ENCODE peak calls at places on chromosomes 12 and 14, in five cellular contexts. One of them, this sample, is unnamed.

GRCh38 chr14:22565391-22565945 is 23.6 kb downstream of the DAD1 start:
- DNase-seq in CD4-positive, alpha-beta memory T cell: no peak
- DNase-seq in ELR: no peak
- DNase-seq in epithelial cell of prostate: no peak
- DNase-seq in NCI-H510A: no peak
- DNase-seq in this sample: no peak

GRCh38 chr12:114933428-114934160 is 249.6 kb upstream of the TBX3 start:
- DNase-seq in CD4-positive, alpha-beta memory T cell: no peak
- DNase-seq in ELR: peak; percentile 99
- DNase-seq in epithelial cell of prostate: no peak
- DNase-seq in NCI-H510A: no peak
- DNase-seq in this sample: no peak

GRCh38 chr12:123520567-123521474 is 12.7 kb downstream of the RILPL1 start:
- DNase-seq in CD4-positive, alpha-beta memory T cell: no peak
- DNase-seq in ELR: no peak
- DNase-seq in epithelial cell of prostate: no peak
- DNase-seq in NCI-H510A: no peak
- DNase-seq in this sample: no peak

GRCh38 chr12:21539797-21540196 is 13.7 kb downstream of the SPX start:
- DNase-seq in CD4-positive, alpha-beta memory T cell: no peak
- DNase-seq in ELR: no peak
- DNase-seq in epithelial cell of prostate: no peak
- DNase-seq in NCI-H510A: peak; percentile 1
- DNase-seq in this sample: no peak

GRCh38 chr14:70047598-70048312 is 141.0 kb downstream of the SLC8A3 start:
- DNase-seq in CD4-positive, alpha-beta memory T cell: no peak
- DNase-seq in ELR: no peak
- DNase-seq in epithelial cell of prostate: no peak
- DNase-seq in NCI-H510A: no peak
- DNase-seq in this sample: no peak

GRCh38 chr12:68628698-68629097 is 18.0 kb downstream of the RAP1B start:
- DNase-seq in CD4-positive, alpha-beta memory T cell: no peak
- DNase-seq in ELR: no peak
- DNase-seq in epithelial cell of prostate: no peak
- DNase-seq in NCI-H510A: no peak
- DNase-seq in this sample: no peak

GRCh38 chr12:124994435-124994975 is 1.1 kb downstream of the BRI3BP start:
- DNase-seq in CD4-positive, alpha-beta memory T cell: no peak
- DNase-seq in ELR: peak; percentile 15
- DNase-seq in epithelial cell of prostate: no peak
- DNase-seq in NCI-H510A: peak; percentile 10
- DNase-seq in this sample: no peak

GRCh38 chr14:94115068-94115591 is 4.6 kb downstream of the IFI27 start:
- DNase-seq in CD4-positive, alpha-beta memory T cell: no peak
- DNase-seq in ELR: no peak
- DNase-seq in epithelial cell of prostate: no peak
- DNase-seq in NCI-H510A: no peak
- DNase-seq in this sample: no peak

GRCh38 chr14:90419200-90419599 is 22.4 kb downstream of the CALM1 start:
- DNase-seq in CD4-positive, alpha-beta memory T cell: no peak
- DNase-seq in ELR: peak; percentile 98
- DNase-seq in epithelial cell of prostate: peak; percentile 89
- DNase-seq in NCI-H510A: no peak
- DNase-seq in this sample: no peak

GRCh38 chr12:125079943-125080645 is 14.9 kb downstream of the AACS start:
- DNase-seq in CD4-positive, alpha-beta memory T cell: no peak
- DNase-seq in ELR: no peak
- DNase-seq in epithelial cell of prostate: no peak
- DNase-seq in NCI-H510A: no peak
- DNase-seq in this sample: peak; percentile 47

GRCh38 chr12:117875652-117876491 is 92.9 kb downstream of the KSR2 start:
- DNase-seq in CD4-positive, alpha-beta memory T cell: peak; percentile 56
- DNase-seq in ELR: peak; percentile 51
- DNase-seq in epithelial cell of prostate: no peak
- DNase-seq in NCI-H510A: peak; percentile 69
- DNase-seq in this sample: peak; percentile 92

GRCh38 chr14:78790262-78790661 is 620.1 kb downstream of the NRXN3 start:
- DNase-seq in CD4-positive, alpha-beta memory T cell: no peak
- DNase-seq in ELR: peak; percentile 2
- DNase-seq in epithelial cell of prostate: no peak
- DNase-seq in NCI-H510A: no peak
- DNase-seq in this sample: no peak

GRCh38 chr12:80701388-80701787 is 6.0 kb upstream of the MYF6 start:
- DNase-seq in CD4-positive, alpha-beta memory T cell: no peak
- DNase-seq in ELR: no peak
- DNase-seq in epithelial cell of prostate: no peak
- DNase-seq in NCI-H510A: no peak
- DNase-seq in this sample: no peak

GRCh38 chr14:95935228-95935822 is 58.7 kb downstream of the TUNAR start:
- DNase-seq in CD4-positive, alpha-beta memory T cell: peak; percentile 3
- DNase-seq in ELR: peak; percentile 56
- DNase-seq in epithelial cell of prostate: no peak
- DNase-seq in NCI-H510A: no peak
- DNase-seq in this sample: no peak